ENCODE peak calls at places on chromosome 12, in seven cellular contexts. M is stomach, U is ovary, N is A549, Q is IMR-90, D is uterus, R is right lobe of liver. P is an unnamed sample.

GRCh38 chr12:68899251-68899771 is 33.7 kb downstream of the CPM start:
- DNase-seq in M (peak), U (peak), D (no peak), N (peak), R (peak), Q (peak), P (no peak)

GRCh38 chr12:31310488-31310887 is 15.5 kb downstream of the SINHCAF start:
- DNase-seq in R (no peak), N (no peak), U (no peak), M (no peak), D (no peak), Q (no peak), P (no peak)

GRCh38 chr12:43740511-43741100 is 18.0 kb downstream of the PUS7L start:
- DNase-seq in M (no peak), R (no peak), N (no peak), U (no peak), Q (peak), D (no peak), P (no peak)

GRCh38 chr12:85057370-85057963 is 21.3 kb downstream of the LRRIQ1 start:
- DNase-seq in Q (peak), U (no peak), R (no peak), N (peak), M (no peak), D (no peak), P (no peak)

GRCh38 chr12:6963016-6963731 is 7.3 kb downstream of the PHB2 start:
- DNase-seq in Q (no peak), M (peak), U (peak), N (no peak), D (no peak), R (no peak), P (no peak)

GRCh38 chr12:19739195-19739776 is 300.0 kb downstream of the AEBP2 start:
- DNase-seq in Q (peak), D (no peak), M (no peak), N (peak), R (no peak), U (peak), P (no peak)

GRCh38 chr12:116520801-116521471 is 38.2 kb upstream of the MAP1LC3B2 start:
- DNase-seq in Q (peak), U (no peak), N (no peak), D (no peak), M (no peak), R (no peak), P (no peak)

GRCh38 chr12:46205293-46205692 is 63.5 kb downstream of the SLC38A1 start:
- DNase-seq in Q (no peak), M (no peak), N (no peak), U (no peak), R (no peak), D (no peak), P (no peak)

GRCh38 chr12:68510394-68510793 is 100.3 kb upstream of the RAP1B start:
- DNase-seq in N (no peak), D (no peak), M (no peak), U (no peak), Q (no peak), R (no peak), P (no peak)

GRCh38 chr12:13278249-13278787 is 81.8 kb downstream of the EMP1 start:
- DNase-seq in U (peak), N (peak), Q (peak), M (peak), R (peak), D (peak), P (no peak)

GRCh38 chr12:123916729-123917128 is 55.9 kb downstream of the CCDC92 start:
- DNase-seq in D (no peak), N (no peak), U (no peak), Q (peak), M (no peak), R (no peak), P (no peak)

GRCh38 chr12:111446044-111446581 is 40.4 kb downstream of the SH2B3 start:
- DNase-seq in N (no peak), M (peak), D (peak), Q (peak), R (peak), U (no peak), P (peak)

GRCh38 chr12:46522141-46522540 is 149.6 kb upstream of the SLC38A2 start:
- DNase-seq in N (no peak), M (no peak), D (no peak), Q (no peak), U (no peak), R (no peak), P (no peak)

GRCh38 chr12:9642606-9643270 is 26.8 kb upstream of the CLEC2D start:
- DNase-seq in D (no peak), Q (no peak), R (no peak), M (no peak), U (no peak), N (no peak), P (no peak)

GRCh38 chr12:57476993-57477709 is 2.5 kb downstream of the ARHGAP9 start:
- DNase-seq in D (no peak), U (no peak), R (no peak), N (no peak), Q (no peak), M (no peak), P (no peak)

GRCh38 chr12:75720807-75721206 is 209.4 kb upstream of the KRR1 start:
- DNase-seq in U (no peak), D (no peak), R (no peak), N (no peak), Q (no peak), M (peak), P (no peak)

GRCh38 chr12:19199322-19199721 is 69.8 kb downstream of the PLEKHA5 start:
- DNase-seq in N (no peak), M (no peak), D (no peak), R (no peak), Q (no peak), U (no peak), P (no peak)

GRCh38 chr12:55736780-55737580 is 5.9 kb upstream of the GDF11 start:
- DNase-seq in N (peak), Q (peak), D (peak), U (peak), R (peak), M (peak), P (no peak)

GRCh38 chr12:14200598-14200997 is 164.9 kb upstream of the ATF7IP start:
- DNase-seq in U (no peak), Q (no peak), R (no peak), M (no peak), D (no peak), N (no peak), P (no peak)

GRCh38 chr12:84508325-84508861 is 404.2 kb downstream of the SLC6A15 start:
- DNase-seq in U (peak), M (no peak), Q (peak), D (peak), N (peak), R (no peak), P (no peak)

GRCh38 chr12:94059394-94060368 is 88.7 kb upstream of the PLXNC1 start:
- DNase-seq in U (no peak), N (no peak), D (no peak), Q (no peak), M (peak), R (no peak), P (no peak)

GRCh38 chr12:16369156-16369555 is 21.7 kb downstream of the MGST1 start:
- DNase-seq in M (no peak), Q (peak), U (no peak), D (no peak), N (no peak), R (no peak), P (no peak)

GRCh38 chr12:79690156-79690605 is 583 bp downstream of the PAWR start:
- DNase-seq in Q (peak), M (peak), R (peak), N (no peak), U (peak), D (no peak), P (no peak)

GRCh38 chr12:79688376-79689040 is 2.3 kb downstream of the PAWR start:
- DNase-seq in U (no peak), N (no peak), R (no peak), D (no peak), M (no peak), Q (no peak), P (no peak)

GRCh38 chr12:79689041-79689476 is 1.7 kb downstream of the PAWR start:
- DNase-seq in M (no peak), Q (no peak), N (no peak), D (no peak), U (no peak), R (no peak), P (no peak)

GRCh38 chr12:79690606-79691298 is at the start of gene PAWR:
- DNase-seq in Q (peak), N (peak), U (peak), D (peak), R (peak), M (peak), P (no peak)

DNA sequence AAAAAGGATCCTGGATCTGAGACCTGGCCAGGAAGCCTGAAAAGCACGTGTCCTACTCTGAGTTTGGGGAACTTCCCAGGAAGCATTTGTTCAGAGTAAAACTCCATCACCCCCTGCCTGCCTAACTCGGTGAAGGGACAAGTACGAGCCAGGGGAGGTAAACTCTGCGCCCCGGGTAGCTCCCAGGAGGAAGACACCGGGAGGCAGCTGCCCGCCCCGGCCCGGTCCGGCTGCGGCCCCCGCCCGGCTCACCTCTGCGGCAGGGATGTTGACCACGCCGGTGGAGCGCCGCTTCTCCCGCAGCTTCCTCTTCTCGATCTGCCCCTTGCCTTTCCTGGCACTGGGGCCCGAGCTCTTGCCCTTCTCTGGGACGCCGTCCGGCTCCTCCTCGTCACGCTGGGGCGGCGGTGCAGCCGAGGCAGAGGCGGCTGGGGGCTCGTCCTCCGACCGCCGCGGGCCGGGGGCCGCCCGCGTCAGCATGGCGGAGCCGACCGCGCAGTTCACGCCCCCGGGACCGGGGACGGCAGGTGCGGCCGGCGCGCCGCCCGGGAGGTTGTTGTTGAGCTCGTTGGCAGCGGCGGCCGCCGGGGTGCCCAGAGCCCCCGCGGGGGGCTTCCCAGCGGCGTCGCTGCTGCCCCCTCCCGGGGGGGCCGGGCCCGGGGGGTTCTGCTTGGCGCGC is 1.1 kb downstream of the PAWR start:
- DNase-seq in N (peak), U (peak), D (peak), Q (peak), R (peak), M (peak), P (no peak)
- TF ChIP-seq POLR2A in N (no peak), U (no peak), D (peak), Q (no peak), R (peak), M (no peak), P (no peak)

GRCh38 chr12:11663128-11663527 is 13.7 kb downstream of the ETV6 start:
- DNase-seq in R (no peak), D (no peak), N (no peak), U (no peak), M (no peak), Q (no peak), P (no peak)

GRCh38 chr12:11664101-11664500 is 14.6 kb downstream of the ETV6 start:
- DNase-seq in Q (no peak), R (no peak), N (no peak), U (no peak), M (no peak), D (no peak), P (no peak)

GRCh38 chr12:11660624-11661023 is 11.2 kb downstream of the ETV6 start:
- DNase-seq in D (no peak), M (no peak), R (no peak), Q (no peak), U (no peak), N (no peak), P (no peak)

GRCh38 chr12:11661491-11662085 is 12.1 kb downstream of the ETV6 start:
- DNase-seq in D (no peak), N (no peak), R (no peak), M (peak), U (no peak), Q (no peak), P (no peak)

DNA sequence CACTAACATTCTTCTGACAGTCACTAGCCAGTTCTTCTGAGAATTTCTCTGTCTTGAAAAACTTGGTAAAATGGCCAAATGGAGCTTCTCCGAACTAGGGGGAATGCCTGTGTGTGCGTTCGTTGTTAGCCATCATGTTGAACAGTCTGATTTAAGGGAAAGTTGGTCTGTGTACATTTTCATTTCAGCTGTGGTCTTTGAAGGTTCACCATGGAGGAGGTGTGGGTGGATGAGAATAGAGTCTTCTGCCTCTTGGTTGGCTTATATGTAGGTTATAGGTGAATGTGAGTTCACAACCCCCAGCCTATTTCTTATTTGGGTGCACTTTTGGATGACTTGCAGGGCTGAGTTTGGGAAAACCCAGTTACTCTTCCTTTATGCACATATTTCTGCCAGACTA is 12.9 kb downstream of the ETV6 start:
- DNase-seq in R (no peak), U (no peak), Q (no peak), N (no peak), M (no peak), D (no peak), P (no peak)
- H3K27ac ChIP-seq in R (no peak), U (no peak), Q (no peak), N (no peak), M (no peak), D (no peak), P (peak)

GRCh38 chr12:51890135-51890464 is 2.2 kb downstream of the ANKRD33 start:
- DNase-seq in N (no peak), D (no peak), M (no peak), R (no peak), Q (no peak), U (no peak), P (no peak)

GRCh38 chr12:51888316-51889215 is 663 bp downstream of the ANKRD33 start:
- DNase-seq in M (no peak), Q (no peak), U (no peak), R (no peak), N (no peak), D (no peak), P (no peak)

GRCh38 chr12:51890511-51891171 is 2.7 kb downstream of the ANKRD33 start:
- DNase-seq in U (no peak), D (no peak), Q (no peak), N (no peak), R (no peak), M (no peak), P (no peak)

GRCh38 chr12:51887476-51888315 is at the start of gene ANKRD33:
- DNase-seq in D (no peak), N (no peak), R (peak), U (no peak), M (peak), Q (no peak), P (no peak)

GRCh38 chr12:51889216-51890134 is 1.6 kb downstream of the ANKRD33 start:
- DNase-seq in M (no peak), R (no peak), U (no peak), N (no peak), Q (no peak), D (no peak), P (no peak)
- TF ChIP-seq CTCF in M (no peak), R (no peak), U (no peak), N (peak), Q (peak), D (no peak), P (no peak)

GRCh38 chr12:105733579-105733978 is 403.1 kb downstream of the C12orf75 start:
- DNase-seq in Q (no peak), R (no peak), U (no peak), D (no peak), N (no peak), M (no peak), P (no peak)

GRCh38 chr12:105738036-105738435 is 400.7 kb downstream of the NUAK1 start:
- DNase-seq in D (peak), M (no peak), U (peak), R (peak), Q (peak), N (no peak), P (no peak)

GRCh38 chr12:105740970-105741725 is 397.6 kb downstream of the NUAK1 start:
- DNase-seq in R (peak), N (no peak), M (no peak), D (peak), Q (peak), U (peak), P (peak)

GRCh38 chr12:105740337-105740736 is 398.4 kb downstream of the NUAK1 start:
- DNase-seq in M (no peak), D (no peak), Q (no peak), R (no peak), N (no peak), U (no peak), P (peak)

DNA sequence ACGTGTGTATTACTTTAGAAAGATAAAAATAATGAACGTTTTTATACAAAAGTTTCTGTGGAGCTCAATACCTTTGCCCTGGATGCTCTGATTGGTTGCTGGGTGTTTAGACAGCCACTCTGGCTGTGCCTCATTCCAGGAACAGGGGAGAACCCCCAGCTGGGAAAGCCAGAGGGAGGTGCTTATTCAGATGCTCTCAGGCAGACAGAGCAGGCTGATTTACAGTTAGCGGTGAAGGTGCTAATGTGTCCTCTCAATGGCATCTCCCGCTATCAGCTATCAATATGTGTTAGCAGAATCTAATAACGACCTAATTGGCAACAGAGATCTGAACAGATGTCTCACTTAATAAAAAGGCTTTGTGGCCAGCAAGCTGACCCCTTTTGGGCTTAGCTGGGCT is 402.3 kb downstream of the NUAK1 start:
- DNase-seq in D (no peak), N (no peak), U (no peak), R (no peak), M (no peak), Q (no peak), P (no peak)
- TF ChIP-seq POLR2A in D (no peak), N (no peak), U (no peak), R (no peak), M (no peak), Q (no peak), P (no peak)

DNA sequence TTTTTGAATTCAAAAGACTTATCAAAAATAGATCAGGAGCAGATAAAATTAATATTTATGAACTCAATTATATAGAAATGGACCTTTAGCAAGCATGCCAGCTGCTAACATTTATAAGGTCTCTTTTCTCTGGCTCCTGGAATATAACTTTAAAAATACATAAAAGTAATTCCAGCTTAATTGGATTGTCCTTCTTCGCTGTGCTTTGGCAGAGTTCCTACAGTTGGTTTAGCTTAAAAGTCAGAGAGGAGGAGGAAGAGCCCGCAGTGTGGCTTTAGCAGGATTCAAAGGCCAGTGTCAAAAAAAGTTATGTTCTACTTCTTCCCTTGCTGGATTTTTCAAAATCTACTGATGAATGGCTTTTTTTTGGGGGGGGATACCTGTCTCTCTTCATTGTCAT is 1484.9 kb upstream of the TMEM132C start:
- DNase-seq in M (no peak), U (no peak), N (no peak), D (no peak), R (no peak), Q (no peak), P (peak)
- H3K27ac ChIP-seq in M (no peak), U (no peak), N (no peak), D (no peak), R (no peak), Q (no peak), P (no peak)

GRCh38 chr12:54216580-54217308 is 28.0 kb upstream of the SMUG1 start:
- DNase-seq in D (peak), Q (peak), R (peak), U (peak), M (peak), N (peak), P (no peak)

GRCh38 chr12:54217309-54217661 is 28.5 kb upstream of the SMUG1 start:
- DNase-seq in U (no peak), M (no peak), N (no peak), Q (no peak), D (no peak), R (no peak), P (no peak)

GRCh38 chr12:54215990-54216579 is 27.3 kb upstream of the SMUG1 start:
- DNase-seq in N (no peak), Q (no peak), R (no peak), D (no peak), U (peak), M (no peak), P (no peak)

GRCh38 chr12:54220092-54220557 is 31.3 kb upstream of the SMUG1 start:
- DNase-seq in D (peak), U (peak), R (no peak), N (peak), Q (peak), M (peak), P (no peak)

DNA sequence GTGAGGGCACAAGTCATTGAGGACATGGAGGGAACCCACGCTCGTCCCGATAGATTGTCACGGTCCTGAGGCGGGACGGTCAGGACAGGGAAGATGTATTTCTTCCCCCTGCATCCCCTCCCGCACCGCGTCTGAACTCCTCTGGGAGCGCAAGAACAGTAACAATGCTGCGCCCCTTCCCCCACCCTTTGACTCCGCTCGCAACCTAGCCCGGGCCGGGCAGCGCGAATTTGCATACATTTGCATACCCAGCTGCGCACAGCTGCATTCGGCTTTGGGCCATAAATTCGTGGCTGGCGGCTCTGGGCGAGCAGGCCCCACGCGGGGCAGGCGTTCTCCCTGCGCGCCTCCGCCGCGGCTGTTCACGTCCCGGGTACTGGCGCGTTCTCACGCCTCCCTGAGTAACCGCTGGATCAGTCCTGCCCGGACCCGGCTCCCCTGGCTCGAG is 29.0 kb upstream of the SMUG1 start:
- DNase-seq in D (no peak), M (peak), R (no peak), N (no peak), Q (no peak), U (peak), P (no peak)
- TF ChIP-seq CTCF in D (peak), M (no peak), R (no peak), N (no peak), Q (no peak), U (no peak), P (no peak)